ENCODE peak calls at places on chromosomes 4 and X, in ten cellular contexts. S is effector memory CD4-positive, alpha-beta T cell; W is aorta; P is NCI-H510A treated with DMSO at 0.1 percent for 48 hours; U is RCC 7860; K is occipital lobe; M is lung microvascular endothelial cell; V is cardiac muscle cell; C is left cardiac atrium; H is CD8-positive, alpha-beta memory T cell. R is an unnamed sample.

GRCh38 chrX:2401590-2402360 is 99.0 kb downstream of the DHRSX start:
- DNase-seq in S (no peak), W (no peak), P (no peak), U (peak), K (no peak), M (no peak), V (no peak), C (no peak), H (no peak), R (peak)

GRCh38 chr4:64305565-64306254 is 103.5 kb downstream of the TECRL start:
- DNase-seq in S (no peak), W (no peak), P (no peak), U (no peak), K (no peak), M (no peak), V (no peak), C (no peak), H (no peak), R (no peak)

GRCh38 chr4:2827874-2828751 is 15.5 kb upstream of the ADD1 start:
- DNase-seq in S (no peak), W (peak), P (no peak), U (no peak), K (no peak), M (no peak), V (no peak), C (peak), H (peak), R (no peak)

GRCh38 chr4:2624782-2625548 is 88.5 kb downstream of the FAM193A start:
- DNase-seq in S (no peak), W (peak), P (no peak), U (no peak), K (no peak), M (no peak), V (no peak), C (no peak), H (no peak), R (peak)

GRCh38 chr4:3827616-3828492 is 61.7 kb downstream of the ADRA2C start:
- DNase-seq in S (no peak), W (peak), P (no peak), U (no peak), K (peak), M (peak), V (peak), C (peak), H (peak), R (peak)

GRCh38 chr4:83889802-83890201 is 353.9 kb downstream of the GPAT3 start:
- DNase-seq in S (no peak), W (no peak), P (no peak), U (peak), K (no peak), M (no peak), V (peak), C (no peak), H (no peak), R (no peak)

GRCh38 chrX:15903186-15903681 is 48.6 kb upstream of the AP1S2 start:
- DNase-seq in S (no peak), W (no peak), P (peak), U (no peak), K (no peak), M (no peak), V (no peak), C (no peak), H (no peak), R (no peak)

GRCh38 chrX:38285649-38286048 is 41.7 kb downstream of the RPGR start:
- DNase-seq in S (no peak), W (no peak), P (no peak), U (no peak), K (no peak), M (no peak), V (no peak), C (no peak), H (no peak), R (no peak)

GRCh38 chr4:112975567-112976355 is 73.7 kb upstream of the ANK2 start:
- DNase-seq in S (no peak), W (no peak), P (no peak), U (no peak), K (no peak), M (no peak), V (no peak), C (no peak), H (no peak), R (no peak)

GRCh38 chr4:55554453-55555030 is 7.8 kb upstream of the CLOCK start:
- DNase-seq in S (no peak), W (no peak), P (peak), U (peak), K (no peak), M (peak), V (peak), C (no peak), H (no peak), R (no peak)

GRCh38 chr4:7785017-7785416 is 154.6 kb downstream of the AFAP1 start:
- DNase-seq in S (no peak), W (peak), P (no peak), U (no peak), K (no peak), M (peak), V (peak), C (no peak), H (no peak), R (no peak)

GRCh38 chr4:20645231-20645630 is 55.0 kb upstream of the PACRGL start:
- DNase-seq in S (no peak), W (no peak), P (no peak), U (peak), K (no peak), M (no peak), V (no peak), C (no peak), H (no peak), R (no peak)

GRCh38 chrX:18441780-18442367 is 16.5 kb downstream of the CDKL5 start:
- DNase-seq in S (no peak), W (no peak), P (no peak), U (no peak), K (no peak), M (no peak), V (no peak), C (no peak), H (no peak), R (no peak)

GRCh38 chrX:45748443-45748842 is 547.8 kb upstream of the DIPK2B start:
- DNase-seq in S (no peak), W (no peak), P (no peak), U (no peak), K (no peak), M (no peak), V (no peak), C (no peak), H (no peak), R (no peak)

GRCh38 chr4:140695483-140695882 is 60.7 kb downstream of the TBC1D9 start:
- DNase-seq in S (no peak), W (no peak), P (no peak), U (no peak), K (no peak), M (no peak), V (no peak), C (no peak), H (no peak), R (no peak)

GRCh38 chr4:104022871-104023270 is 303.1 kb upstream of the TACR3 start:
- DNase-seq in S (no peak), W (no peak), P (no peak), U (no peak), K (no peak), M (no peak), V (no peak), C (no peak), H (no peak), R (no peak)

GRCh38 chr4:37889849-37890500 is 909 bp upstream of the TBC1D1 start:
- DNase-seq in S (no peak), W (peak), P (no peak), U (no peak), K (peak), M (peak), V (peak), C (no peak), H (no peak), R (peak)

GRCh38 chr4:14800977-14801376 is 201.3 kb upstream of the CPEB2 start:
- DNase-seq in S (no peak), W (no peak), P (no peak), U (no peak), K (no peak), M (no peak), V (no peak), C (no peak), H (no peak), R (no peak)

GRCh38 chr4:184942447-184943425 is 75.6 kb upstream of the HELT start:
- DNase-seq in S (no peak), W (no peak), P (no peak), U (no peak), K (no peak), M (no peak), V (peak), C (no peak), H (no peak), R (no peak)